ENCODE peak calls at places on chromosome 13, in ten cellular contexts. W is cardiac fibroblast; R is SK-N-SH; B is B cell; F is CD8-positive, alpha-beta T cell; L is psoas muscle; I is AG04450; O is fibroblast of pulmonary artery; U is colonic mucosa; E is pancreas. H is an unnamed sample.
A peak's percentile ranks its signal among the peaks of the same experiment; 100 is the strongest.

GRCh38 chr13:107025991-107026390 is 458.1 kb upstream of the ARGLU1 start:
- DNase-seq in W (peak; percentile 2), R (no peak), B (no peak), F (no peak), L (no peak), I (no peak), O (peak; percentile 20), U (no peak), E (peak; percentile 65), H (no peak)

GRCh38 chr13:34748078-34748477 is 194.0 kb upstream of the NBEA start:
- DNase-seq in W (peak; percentile 82), R (no peak), B (no peak), F (no peak), L (no peak), I (no peak), O (peak; percentile 99), U (peak; percentile 30), E (no peak), H (no peak)

GRCh38 chr13:32314968-32315254 is 252 bp downstream of the ZAR1L start:
- DNase-seq in W (peak; percentile 68), R (peak; percentile 60), B (peak; percentile 77), F (peak; percentile 66), L (no peak), I (no peak), O (peak; percentile 49), U (peak; percentile 33), E (no peak), H (peak; percentile 29)

GRCh38 chr13:42997381-42997780 is 5.3 kb upstream of the EPSTI1 start:
- DNase-seq in W (peak; percentile 52), R (no peak), B (no peak), F (no peak), L (no peak), I (no peak), O (peak; percentile 72), U (no peak), E (no peak), H (no peak)

GRCh38 chr13:85806553-85807175 is 7.4 kb upstream of the SLITRK6 start:
- DNase-seq in W (peak; percentile 67), R (peak; percentile 17), B (peak; percentile 13), F (no peak), L (no peak), I (peak; percentile 47), O (peak; percentile 82), U (no peak), E (no peak), H (no peak)

GRCh38 chr13:87122551-87122950 is 548.6 kb upstream of the SLITRK5 start:
- DNase-seq in W (peak; percentile 38), R (no peak), B (no peak), F (no peak), L (no peak), I (no peak), O (peak; percentile 8), U (no peak), E (no peak), H (no peak)

GRCh38 chr13:109740121-109740520 is 46.3 kb downstream of the IRS2 start:
- DNase-seq in W (no peak), R (no peak), B (no peak), F (no peak), L (no peak), I (no peak), O (no peak), U (no peak), E (no peak), H (no peak)

GRCh38 chr13:79810671-79811070 is 329.7 kb downstream of the NDFIP2 start:
- DNase-seq in W (peak; percentile 67), R (no peak), B (no peak), F (no peak), L (no peak), I (peak; percentile 15), O (peak; percentile 62), U (no peak), E (no peak), H (no peak)

GRCh38 chr13:60583911-60584753 is 187.1 kb downstream of the TDRD3 start:
- DNase-seq in W (peak; percentile 92), R (no peak), B (no peak), F (no peak), L (no peak), I (peak; percentile 29), O (peak; percentile 66), U (no peak), E (no peak), H (no peak)

GRCh38 chr13:32305646-32306045 is 9.5 kb downstream of the ZAR1L start:
- DNase-seq in W (no peak), R (no peak), B (no peak), F (no peak), L (no peak), I (no peak), O (no peak), U (no peak), E (no peak), H (no peak)

GRCh38 chr13:40381935-40382764 is 284.3 kb downstream of the FOXO1 start:
- DNase-seq in W (no peak), R (no peak), B (no peak), F (no peak), L (peak; percentile 77), I (no peak), O (no peak), U (no peak), E (no peak), H (no peak)

GRCh38 chr13:114106991-114107685 is 25.3 kb downstream of the RASA3 start:
- DNase-seq in W (no peak), R (no peak), B (no peak), F (no peak), L (peak; percentile 34), I (no peak), O (no peak), U (no peak), E (peak; percentile 21), H (no peak)

GRCh38 chr13:110645750-110646149 is 30.4 kb downstream of the NAXD start:
- DNase-seq in W (no peak), R (no peak), B (no peak), F (no peak), L (no peak), I (no peak), O (no peak), U (no peak), E (no peak), H (no peak)

DNA sequence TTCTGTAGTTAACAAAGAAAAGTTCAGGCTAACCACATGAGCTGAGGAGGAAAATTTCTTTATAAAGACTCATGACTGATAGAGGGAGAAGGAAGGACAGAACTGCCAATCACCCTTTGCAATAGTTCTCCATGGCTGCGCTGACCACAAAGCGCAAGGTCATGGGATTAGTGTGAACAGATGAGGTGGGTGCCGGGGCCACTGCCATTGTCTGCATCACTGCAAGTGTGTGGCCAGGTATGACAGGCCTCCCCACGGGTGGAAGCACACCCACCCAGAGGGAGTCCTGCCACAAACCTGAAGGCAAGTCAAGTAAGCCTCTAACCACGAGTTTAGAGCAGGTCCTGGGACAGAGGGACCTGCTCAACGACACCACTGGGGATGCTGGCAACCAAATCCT is 128.1 kb downstream of the TUBA3C start:
- DNase-seq in W (no peak), R (no peak), B (no peak), F (no peak), L (no peak), I (no peak), O (no peak), U (no peak), E (no peak), H (no peak)
- TF ChIP-seq CTCF in W (no peak), R (no peak), B (no peak), F (no peak), L (no peak), I (no peak), O (no peak), U (no peak), E (no peak), H (no peak)

GRCh38 chr13:99528547-99528946 is 27.3 kb downstream of the TM9SF2 start:
- DNase-seq in W (no peak), R (no peak), B (peak; percentile 57), F (no peak), L (no peak), I (no peak), O (no peak), U (no peak), E (no peak), H (no peak)
- TF ChIP-seq CTCF in W (no peak), R (no peak), B (peak; percentile 52), F (peak; percentile 32), L (no peak), I (peak; percentile 13), O (peak; percentile 4), U (no peak), E (no peak), H (no peak)

GRCh38 chr13:36288794-36289391 is 8.7 kb downstream of the CCDC169 start:
- DNase-seq in W (no peak), R (no peak), B (no peak), F (no peak), L (no peak), I (no peak), O (no peak), U (no peak), E (no peak), H (no peak)
- TF ChIP-seq CTCF in W (no peak), R (no peak), B (no peak), F (no peak), L (no peak), I (no peak), O (no peak), U (no peak), E (no peak), H (no peak)

GRCh38 chr13:102944821-102945220 is 99.0 kb downstream of the ERCC5 start:
- DNase-seq in W (no peak), R (no peak), B (no peak), F (no peak), L (no peak), I (no peak), O (no peak), U (no peak), E (no peak), H (no peak)

GRCh38 chr13:102945324-102945815 is 99.5 kb downstream of the ERCC5 start:
- DNase-seq in W (no peak), R (no peak), B (no peak), F (no peak), L (no peak), I (no peak), O (no peak), U (no peak), E (no peak), H (no peak)

GRCh38 chr13:102951808-102952207 is 106.0 kb downstream of the ERCC5 start:
- DNase-seq in W (no peak), R (no peak), B (no peak), F (no peak), L (no peak), I (no peak), O (no peak), U (no peak), E (no peak), H (no peak)

GRCh38 chr13:102948006-102948405 is 102.2 kb downstream of the ERCC5 start:
- DNase-seq in W (peak; percentile 10), R (no peak), B (no peak), F (no peak), L (no peak), I (no peak), O (peak; percentile 16), U (no peak), E (no peak), H (no peak)
- TF ChIP-seq CTCF in W (no peak), R (no peak), B (no peak), F (no peak), L (no peak), I (no peak), O (no peak), U (no peak), E (no peak), H (no peak)

GRCh38 chr13:63864171-63864902 is 2448.7 kb upstream of the PCDH20 start:
- DNase-seq in W (peak; percentile 68), R (no peak), B (no peak), F (no peak), L (no peak), I (no peak), O (peak; percentile 33), U (no peak), E (no peak), H (no peak)
- TF ChIP-seq CTCF in W (no peak), R (no peak), B (no peak), F (no peak), L (no peak), I (no peak), O (no peak), U (no peak), E (no peak), H (no peak)

H was measured in endothelial cell.